ENCODE peak calls at places on chromosome 1, in four cellular contexts. B is OCI-LY7, Y is MG63, K is adrenal gland. V is an unnamed sample.
A peak's percentile ranks its signal among the peaks of the same experiment; 100 is the strongest.

GRCh38 chr1:19044975-19045831 is 88.7 kb upstream of the IFFO2 start:
- DNase-seq in K (no peak), B (no peak), Y (no peak), V (peak; percentile 33)

GRCh38 chr1:91609571-91609970 is 108.9 kb downstream of the CDC7 start:
- DNase-seq in K (no peak), B (no peak), Y (peak; percentile 35), V (no peak)

GRCh38 chr1:62263813-62264353 is 55.4 kb downstream of the KANK4 start:
- DNase-seq in K (no peak), B (no peak), Y (no peak), V (no peak)

GRCh38 chr1:228866498-228866897 is 131.2 kb downstream of the RHOU start:
- DNase-seq in K (no peak), Y (no peak), B (no peak), V (no peak)

GRCh38 chr1:172322219-172323061 is 98.0 kb upstream of the C1orf105 start:
- DNase-seq in B (no peak), K (peak; percentile 83), Y (peak; percentile 86), V (peak; percentile 89)

GRCh38 chr1:231338270-231339128 is at the start of gene SPRTN:
- DNase-seq in Y (no peak), B (peak; percentile 24), K (no peak), V (no peak)

GRCh38 chr1:66341446-66342089 is 192.4 kb upstream of the SGIP1 start:
- DNase-seq in Y (no peak), B (no peak), K (no peak), V (peak; percentile 69)

GRCh38 chr1:7561331-7561921 is 209.7 kb upstream of the VAMP3 start:
- DNase-seq in B (no peak), Y (peak; percentile 23), K (no peak), V (no peak)

GRCh38 chr1:13828454-13829151 is 128.6 kb downstream of the PRDM2 start:
- DNase-seq in K (no peak), Y (peak; percentile 36), B (peak; percentile 69), V (no peak)

GRCh38 chr1:58773406-58773840 is 10.4 kb downstream of the JUN start:
- DNase-seq in Y (peak; percentile 84), B (peak; percentile 65), K (no peak), V (no peak)

GRCh38 chr1:34549199-34549598 is 205.6 kb upstream of the GJB5 start:
- DNase-seq in K (no peak), Y (peak; percentile 23), B (peak; percentile 4), V (no peak)

GRCh38 chr1:2641381-2642130 is 8.7 kb upstream of the MMEL1 start:
- DNase-seq in Y (no peak), K (no peak), B (no peak), V (no peak)
- H3K4me3 ChIP-seq in Y (peak overlapping the region; percentile 84), K (no peak overlapping the region), B (peak overlapping the region; percentile 76), V (no peak overlapping the region)

DNA sequence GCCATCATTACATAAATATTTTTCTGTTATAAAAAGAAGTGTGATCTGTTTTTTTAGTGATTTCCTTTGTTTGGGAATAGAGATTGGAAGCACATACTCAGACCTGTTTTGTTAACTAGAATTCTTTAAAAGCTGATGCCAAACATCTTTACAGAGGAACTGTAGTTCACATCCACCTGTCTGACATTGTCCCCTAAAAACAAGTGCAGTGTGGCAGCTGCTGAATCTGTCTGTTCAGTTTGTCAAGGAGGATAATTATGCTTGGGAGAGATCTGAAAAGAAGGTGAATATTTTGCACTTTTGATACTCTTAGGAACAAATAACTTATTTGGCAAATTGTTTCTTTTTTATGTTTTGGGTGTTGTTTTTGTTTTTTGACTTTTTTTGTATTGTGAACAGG is 13.6 kb downstream of the AGMAT start:
- DNase-seq in Y (no peak), B (peak; percentile 55), K (no peak), V (no peak)
- H3K4me3 ChIP-seq in Y (no peak overlapping the region), B (peak overlapping the region; percentile 51), K (no peak overlapping the region), V (no peak overlapping the region)

GRCh38 chr1:152108899-152109222 is 6.4 kb downstream of the TCHH start:
- DNase-seq in Y (no peak), B (no peak), K (no peak), V (no peak)
- H3K4me3 ChIP-seq in Y (no peak overlapping the region), B (no peak overlapping the region), K (no peak overlapping the region), V (no peak overlapping the region)

GRCh38 chr1:115536279-115536816 is 105.4 kb upstream of the VANGL1 start:
- DNase-seq in K (no peak), Y (no peak), B (no peak), V (no peak)

GRCh38 chr1:115539736-115540135 is 102.0 kb upstream of the VANGL1 start:
- DNase-seq in B (no peak), K (no peak), Y (no peak), V (no peak)

GRCh38 chr1:115538579-115538978 is 103.2 kb upstream of the VANGL1 start:
- DNase-seq in Y (no peak), B (no peak), K (no peak), V (no peak)

GRCh38 chr1:115539061-115539460 is 102.7 kb upstream of the VANGL1 start:
- DNase-seq in B (no peak), Y (no peak), K (no peak), V (no peak)

GRCh38 chr1:115537415-115537814 is 104.4 kb upstream of the VANGL1 start:
- DNase-seq in Y (no peak), B (no peak), K (no peak), V (no peak)
- H3K4me3 ChIP-seq in Y (no peak overlapping the region), B (no peak overlapping the region), K (no peak overlapping the region), V (no peak overlapping the region)

GRCh38 chr1:111461765-111462164 is 12.0 kb upstream of the C1orf162 start:
- DNase-seq in K (no peak), B (no peak), Y (no peak), V (no peak)

GRCh38 chr1:111465754-111466153 is 8.0 kb upstream of the C1orf162 start:
- DNase-seq in Y (no peak), B (no peak), K (no peak), V (no peak)

GRCh38 chr1:111466480-111466879 is 7.3 kb upstream of the C1orf162 start:
- DNase-seq in Y (no peak), B (no peak), K (no peak), V (no peak)

GRCh38 chr1:111463029-111463683 is 10.6 kb upstream of the C1orf162 start:
- DNase-seq in B (no peak), K (peak; percentile 56), Y (peak; percentile 16), V (no peak)

GRCh38 chr1:111462368-111463028 is 11.3 kb upstream of the C1orf162 start:
- DNase-seq in K (no peak), Y (no peak), B (no peak), V (no peak)
- H3K4me3 ChIP-seq in K (no peak overlapping the region), Y (no peak overlapping the region), B (no peak overlapping the region), V (no peak overlapping the region)

DNA sequence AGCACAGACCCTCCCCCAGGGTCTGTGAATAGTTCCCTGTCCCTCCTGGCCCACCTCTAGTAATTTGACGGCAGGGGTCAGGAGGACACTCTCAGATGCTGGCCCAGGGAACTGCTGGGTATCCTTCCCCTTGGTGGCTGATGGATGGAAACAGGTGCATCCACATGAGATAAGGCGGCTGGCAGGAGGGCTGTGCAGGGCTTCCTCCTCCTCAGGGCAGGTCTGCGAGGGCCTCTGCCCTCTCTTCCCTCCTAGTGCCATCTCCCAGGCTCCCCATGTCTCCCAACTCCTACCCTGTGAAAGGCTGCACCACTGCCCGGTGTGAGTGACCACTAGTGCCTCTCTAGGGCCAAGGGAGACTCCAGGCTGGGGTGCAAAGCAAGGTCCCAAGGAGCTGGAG is 123.9 kb downstream of the GLIS1 start:
- DNase-seq in B (no peak), K (no peak), Y (no peak), V (no peak)
- H3K4me3 ChIP-seq in B (no peak overlapping the region), K (no peak overlapping the region), Y (no peak overlapping the region), V (no peak overlapping the region)

GRCh38 chr1:44808063-44808937 is at the start of gene BTBD19:
- DNase-seq in B (no peak), K (peak; percentile 90), Y (peak; percentile 82), V (peak; percentile 92)

GRCh38 chr1:44811234-44811633 is 2.9 kb downstream of the BTBD19 start:
- DNase-seq in B (no peak), Y (no peak), K (no peak), V (no peak)

GRCh38 chr1:44810101-44810761 is 1.9 kb downstream of the BTBD19 start:
- DNase-seq in B (peak; percentile 48), K (peak; percentile 88), Y (peak; percentile 92), V (no peak)

GRCh38 chr1:44807364-44808062 is 362 bp upstream of the DYNLT4 start:
- DNase-seq in Y (peak; percentile 99), K (peak; percentile 99), B (peak; percentile 68), V (peak; percentile 99)

DNA sequence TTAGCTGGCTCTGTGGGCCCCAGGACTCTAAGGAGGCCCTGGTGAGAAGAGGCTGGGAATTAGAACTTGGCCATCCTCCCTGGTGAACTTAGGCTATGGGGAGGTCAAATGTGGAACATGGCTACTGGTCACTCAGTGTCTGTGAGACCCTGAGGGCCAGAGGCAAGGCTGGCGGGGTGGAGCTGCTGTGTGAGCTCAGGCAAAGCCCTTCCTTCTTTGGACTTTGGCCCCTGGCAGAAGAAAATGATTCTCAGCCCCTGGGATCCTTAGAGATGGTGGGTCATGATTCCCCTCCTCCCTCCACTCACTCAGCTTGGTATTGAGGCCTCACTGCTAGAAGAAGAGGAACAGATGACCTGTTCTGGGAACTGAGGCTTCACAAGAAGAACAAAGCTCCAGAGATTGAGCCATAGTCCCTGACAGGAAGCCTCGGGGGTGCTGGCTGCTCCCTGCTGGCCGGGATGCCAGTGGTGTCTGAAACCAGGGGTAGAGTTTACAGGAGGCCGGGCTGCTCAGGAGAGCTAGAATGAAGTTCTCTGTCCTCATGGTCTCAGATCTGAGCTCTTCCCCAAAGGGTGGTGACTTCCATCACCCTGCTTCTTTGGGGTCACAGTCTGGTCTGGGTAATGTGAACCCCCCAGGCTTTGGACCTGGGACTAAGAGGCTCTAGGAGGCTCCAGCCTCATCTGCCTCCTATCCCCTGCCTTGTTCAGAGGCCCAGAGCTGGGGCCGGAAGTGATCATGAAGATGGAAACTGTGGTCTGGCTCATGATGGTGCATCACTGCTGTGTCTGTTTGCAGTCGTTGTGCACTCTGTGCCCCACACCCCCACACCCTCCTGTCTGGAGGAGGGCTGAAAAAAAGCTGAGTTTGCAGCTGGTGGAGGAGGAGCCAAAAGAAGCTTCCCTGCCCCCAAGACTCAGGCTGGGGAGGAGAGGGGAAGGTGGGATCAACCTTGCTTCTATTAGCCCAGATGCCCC is 905 bp downstream of the BTBD19 start:
- DNase-seq in B (peak; percentile 82), Y (peak; percentile 24), K (peak; percentile 78), V (no peak)
- H3K4me3 ChIP-seq in B (peak overlapping the region; percentile 9), Y (peak overlapping the region; percentile 19), K (no peak overlapping the region), V (peak overlapping the region; percentile 18)

GRCh38 chr1:151578941-151579340 is 32.9 kb upstream of the SNX27 start:
- DNase-seq in Y (no peak), B (no peak), K (no peak), V (no peak)

GRCh38 chr1:151574575-151575529 is 34.7 kb downstream of the TUFT1 start:
- DNase-seq in K (no peak), B (no peak), Y (peak; percentile 97), V (peak; percentile 87)

GRCh38 chr1:151579436-151580225 is 32.2 kb upstream of the SNX27 start:
- DNase-seq in Y (peak; percentile 22), B (no peak), K (no peak), V (no peak)

GRCh38 chr1:151581446-151581845 is 30.4 kb upstream of the SNX27 start:
- DNase-seq in Y (no peak), K (no peak), B (no peak), V (no peak)

DNA sequence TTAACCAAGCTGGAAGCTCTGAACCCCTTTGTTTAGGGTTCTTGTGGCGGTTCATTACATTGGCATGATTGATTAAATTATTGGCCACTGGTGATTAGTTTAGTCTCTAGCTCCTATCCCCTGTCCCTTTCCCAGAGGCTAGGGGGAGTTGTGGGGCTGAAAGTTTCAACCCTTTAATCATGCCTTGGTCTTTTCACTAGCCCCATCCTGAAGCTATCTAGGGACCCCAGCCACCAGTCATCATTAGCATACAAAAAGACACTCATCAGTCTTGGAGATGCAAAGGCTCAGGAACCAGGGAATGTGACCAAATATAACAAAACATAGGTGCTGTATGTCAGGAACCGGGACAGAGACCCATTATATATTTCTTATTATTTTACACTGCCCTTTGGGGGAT is 34.7 kb upstream of the SNX27 start:
- DNase-seq in B (no peak), K (no peak), Y (no peak), V (no peak)
- H3K4me3 ChIP-seq in B (no peak overlapping the region), K (no peak overlapping the region), Y (no peak overlapping the region), V (no peak overlapping the region)

V was measured in SJSA1.